ENCODE peak calls at places on chromosomes 5 and 9, in eight cellular contexts. G is immature natural killer cell; X is fibroblast of lung; E is naive B cell; R is skeletal muscle cell; P is stimulated activated CD4-positive, alpha-beta T cell treated with anti-CD3 and anti-CD28 coated beads, Interleukin-12 subunit alpha, Interleukin-12 subunit beta, amount 100 ng/mL, for 4 hours; O is putamen; I is GM19239. T is an unnamed sample.

GRCh38 chr9:124088476-124088837 is 76.9 kb downstream of the LHX2 start:
- DNase-seq in G (no peak), P (no peak), E (no peak), O (no peak), X (peak), I (no peak), R (no peak), T (no peak)

GRCh38 chr9:134707031-134707680 is 65.6 kb downstream of the COL5A1 start:
- DNase-seq in O (no peak), G (no peak), E (no peak), I (no peak), P (no peak), X (peak), R (peak), T (no peak)

GRCh38 chr9:126935630-126936029 is 21.0 kb downstream of the RALGPS1 start:
- DNase-seq in X (no peak), E (no peak), O (no peak), R (no peak), G (no peak), P (no peak), I (no peak), T (no peak)

GRCh38 chr5:38011641-38012188 is 171.9 kb upstream of the GDNF start:
- DNase-seq in P (no peak), X (no peak), O (no peak), I (no peak), R (no peak), G (no peak), E (no peak), T (no peak)

GRCh38 chr9:35835216-35835604 is 6.2 kb downstream of the TMEM8B start:
- DNase-seq in E (no peak), P (no peak), I (no peak), O (no peak), G (no peak), X (no peak), R (no peak), T (no peak)

GRCh38 chr9:134179918-134180785 is 15.8 kb upstream of the RNU6ATAC start:
- DNase-seq in R (no peak), O (no peak), I (no peak), P (no peak), G (no peak), E (no peak), X (no peak), T (no peak)

GRCh38 chr5:72857396-72857795 is 40.9 kb downstream of the TNPO1 start:
- DNase-seq in O (no peak), I (no peak), R (no peak), G (no peak), X (no peak), P (no peak), E (no peak), T (no peak)

GRCh38 chr9:122379340-122379739 is 8.5 kb downstream of the PTGS1 start:
- DNase-seq in X (no peak), R (no peak), I (no peak), G (no peak), O (no peak), E (no peak), P (no peak), T (no peak)

GRCh38 chr5:37838933-37839341 is 904 bp downstream of the GDNF start:
- DNase-seq in G (no peak), O (no peak), X (no peak), I (no peak), R (no peak), P (no peak), E (no peak), T (no peak)

GRCh38 chr9:3323714-3324113 is 202.1 kb downstream of the RFX3 start:
- DNase-seq in P (no peak), O (no peak), X (no peak), G (no peak), E (no peak), R (no peak), I (no peak), T (no peak)

GRCh38 chr5:134503088-134503936 is 22.2 kb upstream of the JADE2 start:
- DNase-seq in R (peak), O (no peak), G (peak), E (no peak), X (peak), I (peak), P (peak), T (peak)

GRCh38 chr5:77353251-77353650 is 138.9 kb downstream of the WDR41 start:
- DNase-seq in X (no peak), I (no peak), E (no peak), R (no peak), G (no peak), P (no peak), O (no peak), T (no peak)

T was measured in midbrain.